ENCODE peak calls at places on chromosome 20, in ten cellular contexts. D is heart right ventricle, G is fibroblast of lung, R is endothelial cell of umbilical vein, V is tibial artery, Q is Panc1, P is B cell, N is HFF-Myc, T is GM12865, U is spleen. S is an unnamed sample.

GRCh38 chr20:6956056-6956455 is 188.6 kb downstream of the BMP2 start:
- DNase-seq in D (no peak), G (no peak), R (no peak), V (no peak), Q (no peak), P (no peak), N (no peak), T (no peak), U (no peak), S (no peak)

GRCh38 chr20:22213271-22213670 is 371.1 kb downstream of the FOXA2 start:
- DNase-seq in D (no peak), G (no peak), R (no peak), V (no peak), Q (no peak), P (no peak), N (no peak), T (no peak), U (no peak), S (no peak)

GRCh38 chr20:1367479-1367878 is 25.4 kb downstream of the FKBP1A start:
- DNase-seq in D (no peak), G (no peak), R (no peak), V (no peak), Q (no peak), P (no peak), N (no peak), T (no peak), U (no peak), S (no peak)

GRCh38 chr20:13990465-13990864 is at the start of gene SEL1L2:
- DNase-seq in D (no peak), G (no peak), R (no peak), V (no peak), Q (no peak), P (no peak), N (no peak), T (no peak), U (no peak), S (no peak)

GRCh38 chr20:57500941-57501340 is 24.0 kb downstream of the CTCFL start:
- DNase-seq in D (no peak), G (no peak), R (no peak), V (no peak), Q (no peak), P (no peak), N (no peak), T (no peak), U (no peak), S (no peak)

GRCh38 chr20:44609511-44610312 is 27.3 kb downstream of the PKIG start:
- DNase-seq in D (peak; percentile 92), G (peak; percentile 73), R (peak; percentile 91), V (peak; percentile 90), Q (peak; percentile 85), P (peak; percentile 85), N (peak; percentile 73), T (peak; percentile 83), U (peak; percentile 94), S (no peak)

GRCh38 chr20:39822667-39823066 is 860.5 kb downstream of the DHX35 start:
- DNase-seq in D (no peak), G (peak; percentile 84), R (peak; percentile 70), V (no peak), Q (no peak), P (no peak), N (no peak), T (no peak), U (no peak), S (no peak)

GRCh38 chr20:6711950-6712634 is 55.4 kb upstream of the BMP2 start:
- DNase-seq in D (no peak), G (no peak), R (peak; percentile 42), V (peak; percentile 38), Q (no peak), P (no peak), N (no peak), T (no peak), U (no peak), S (no peak)

GRCh38 chr20:23199356-23199755 is 113.2 kb upstream of the CD93 start:
- DNase-seq in D (no peak), G (no peak), R (no peak), V (no peak), Q (no peak), P (no peak), N (no peak), T (no peak), U (no peak), S (no peak)

GRCh38 chr20:46304852-46305251 is 3.4 kb downstream of the CDH22 start:
- DNase-seq in D (no peak), G (no peak), R (no peak), V (no peak), Q (no peak), P (no peak), N (no peak), T (no peak), U (no peak), S (no peak)

GRCh38 chr20:46304361-46304760 is 3.9 kb downstream of the CDH22 start:
- DNase-seq in D (no peak), G (peak; percentile 24), R (no peak), V (no peak), Q (no peak), P (no peak), N (no peak), T (no peak), U (no peak), S (no peak)

GRCh38 chr20:46306743-46307138 is 1.6 kb downstream of the CDH22 start:
- DNase-seq in D (no peak), G (no peak), R (no peak), V (no peak), Q (no peak), P (no peak), N (no peak), T (no peak), U (no peak), S (no peak)

GRCh38 chr20:46305973-46306360 is 2.3 kb downstream of the CDH22 start:
- DNase-seq in D (no peak), G (no peak), R (no peak), V (no peak), Q (no peak), P (no peak), N (no peak), T (no peak), U (no peak), S (no peak)

DNA sequence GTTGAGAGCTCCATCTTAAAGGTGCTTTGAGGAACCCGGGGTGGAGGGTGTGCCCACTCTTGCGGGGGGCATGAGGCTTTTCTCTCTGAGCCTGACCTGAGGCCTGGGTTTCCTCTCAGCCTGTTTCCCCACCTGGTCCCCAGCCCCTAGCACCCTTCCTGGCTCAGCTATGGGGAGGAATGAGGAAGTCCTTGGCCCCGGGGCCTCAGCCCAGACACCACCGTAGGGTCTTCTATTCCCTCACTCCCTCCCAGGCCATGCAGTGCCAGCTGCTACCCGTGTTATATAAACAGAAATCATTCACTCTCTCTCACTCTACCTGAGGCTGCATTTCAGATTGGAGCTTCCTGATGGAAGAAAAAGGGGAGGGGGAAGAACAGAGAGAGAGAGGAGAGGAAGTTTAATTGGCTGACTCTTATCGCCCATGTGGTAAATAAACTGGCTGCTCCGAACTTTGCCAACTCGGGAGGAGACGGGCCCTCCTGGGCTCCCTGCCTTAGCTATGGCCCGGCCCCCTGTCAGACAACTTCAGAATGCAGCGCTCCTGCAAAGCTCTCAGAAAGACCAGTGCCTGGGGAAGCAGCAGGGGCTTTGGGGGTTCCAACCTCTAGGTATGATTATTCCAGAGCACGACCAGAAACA is 2.8 kb downstream of the CDH22 start:
- DNase-seq in D (no peak), G (no peak), R (no peak), V (no peak), Q (no peak), P (no peak), N (no peak), T (no peak), U (no peak), S (no peak)
- TF ChIP-seq CTCF in D (no peak), G (no peak), R (no peak), V (no peak), Q (no peak), P (no peak), N (no peak), T (no peak), U (no peak), S (no peak)

GRCh38 chr20:64238115-64238825 is 17.3 kb upstream of the PCMTD2 start:
- DNase-seq in D (no peak), G (no peak), R (no peak), V (no peak), Q (no peak), P (no peak), N (no peak), T (no peak), U (peak; percentile 38), S (no peak)

GRCh38 chr20:64240243-64241015 is 15.1 kb upstream of the PCMTD2 start:
- DNase-seq in D (no peak), G (no peak), R (no peak), V (no peak), Q (no peak), P (no peak), N (no peak), T (no peak), U (peak; percentile 56), S (no peak)

GRCh38 chr20:64237316-64237715 is 18.2 kb upstream of the PCMTD2 start:
- DNase-seq in D (no peak), G (no peak), R (no peak), V (no peak), Q (no peak), P (no peak), N (no peak), T (no peak), U (peak; percentile 65), S (no peak)

GRCh38 chr20:64239449-64240242 is 15.9 kb upstream of the PCMTD2 start:
- DNase-seq in D (no peak), G (no peak), R (no peak), V (no peak), Q (no peak), P (no peak), N (no peak), T (no peak), U (peak; percentile 48), S (no peak)

GRCh38 chr20:64238851-64239387 is 16.6 kb upstream of the PCMTD2 start:
- DNase-seq in D (no peak), G (no peak), R (no peak), V (no peak), Q (no peak), P (peak; percentile 20), N (no peak), T (peak; percentile 81), U (no peak), S (peak; percentile 39)
- TF ChIP-seq CTCF in D (no peak), G (no peak), R (no peak), V (no peak), Q (no peak), P (no peak), N (no peak), T (no peak), U (no peak), S (peak; percentile 27)

DNA sequence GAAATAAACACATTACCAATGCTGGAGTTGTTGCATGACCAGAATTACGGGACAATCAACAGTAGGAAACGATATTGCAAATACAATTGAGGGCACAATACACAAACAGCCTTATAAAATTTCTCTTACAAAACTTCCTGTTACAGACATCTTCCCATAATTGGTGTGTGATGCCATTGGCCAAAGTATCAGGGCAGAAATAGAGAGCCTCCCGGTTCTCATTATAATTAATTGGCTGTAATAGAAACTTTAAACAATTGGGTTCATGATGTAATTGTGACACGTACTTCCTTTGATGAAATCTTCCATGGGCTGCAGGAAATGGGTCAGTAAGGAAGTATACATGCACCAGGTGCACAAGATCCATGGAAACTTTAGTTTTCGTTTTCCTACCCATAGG is 40.3 kb upstream of the RALGAPA2 start:
- DNase-seq in D (no peak), G (no peak), R (peak; percentile 89), V (no peak), Q (no peak), P (no peak), N (no peak), T (no peak), U (no peak), S (no peak)
- TF ChIP-seq CTCF in D (no peak), G (no peak), R (no peak), V (no peak), Q (no peak), P (no peak), N (no peak), T (no peak), U (no peak), S (no peak)

GRCh38 chr20:48574383-48574782 is 253.4 kb downstream of the PREX1 start:
- DNase-seq in D (no peak), G (no peak), R (no peak), V (no peak), Q (no peak), P (no peak), N (no peak), T (peak; percentile 24), U (no peak), S (no peak)
- TF ChIP-seq CTCF in D (no peak), G (no peak), R (no peak), V (no peak), Q (no peak), P (no peak), N (no peak), T (no peak), U (no peak), S (no peak)